ENCODE peak calls at places on chromosomes 2 and 18, in seven cellular contexts. W is cardiac muscle cell, K is suprapubic skin, Y is H9, R is lower lobe of right lung, T is stomach, D is IMR-90. G is an unnamed sample. For H3K27me3, the result is how much of the 10 kb centered on the place peaks cover.

GRCh38 chr18:57202881-57203280 is 56.0 kb downstream of the BOD1L2 start:
- DNase-seq in Y (no peak), D (no peak), W (no peak), T (no peak), R (no peak), K (no peak), G (no peak)

GRCh38 chr2:217960351-217960750 is 42.4 kb downstream of the TNS1 start:
- DNase-seq in T (no peak), Y (no peak), D (no peak), K (peak), W (no peak), R (peak), G (no peak)

GRCh38 chr18:28114472-28114871 is 62.5 kb downstream of the CDH2 start:
- DNase-seq in W (no peak), T (no peak), R (no peak), K (no peak), D (peak), Y (no peak), G (peak)

GRCh38 chr18:23884712-23885375 is 129.7 kb upstream of the TTC39C start:
- DNase-seq in K (no peak), Y (peak), W (no peak), D (no peak), R (peak), T (peak), G (no peak)

GRCh38 chr2:167289651-167290410 is 401.6 kb downstream of the XIRP2 start:
- DNase-seq in T (no peak), Y (no peak), R (no peak), W (no peak), D (peak), K (no peak), G (peak)

GRCh38 chr2:23273786-23274185 is 111.2 kb upstream of the KLHL29 start:
- DNase-seq in R (no peak), W (no peak), T (no peak), D (no peak), K (no peak), Y (no peak), G (peak)

GRCh38 chr18:77329651-77330050 is 80.0 kb downstream of the GALR1 start:
- DNase-seq in Y (no peak), D (no peak), W (no peak), R (no peak), T (no peak), K (no peak), G (no peak)

GRCh38 chr18:75809392-75809791 is 381.9 kb upstream of the SMIM21 start:
- DNase-seq in Y (no peak), D (no peak), R (no peak), W (no peak), K (no peak), T (no peak), G (no peak)

GRCh38 chr2:212871597-212871996 is 279.8 kb downstream of the IKZF2 start:
- DNase-seq in R (no peak), Y (no peak), K (no peak), D (no peak), T (no peak), W (no peak), G (no peak)

GRCh38 chr2:160516547-160517365 is 23.1 kb upstream of the RBMS1 start:
- DNase-seq in T (no peak), K (no peak), W (no peak), Y (no peak), R (no peak), D (peak), G (peak)

GRCh38 chr2:146853741-146854444 is 990.9 kb upstream of the ACVR2A start:
- DNase-seq in D (peak), W (no peak), R (no peak), K (no peak), T (no peak), Y (no peak), G (peak)

GRCh38 chr18:26556573-26556972 is 8.2 kb upstream of the KCTD1 start:
- DNase-seq in W (no peak), Y (no peak), K (no peak), D (no peak), T (no peak), R (no peak), G (no peak)

GRCh38 chr2:40394597-40394996 is 57.3 kb downstream of the SLC8A1 start:
- DNase-seq in D (no peak), R (no peak), W (no peak), K (no peak), T (no peak), Y (no peak), G (no peak)

GRCh38 chr18:48488388-48488850 is 50.4 kb upstream of the CTIF start:
- DNase-seq in D (peak), R (peak), W (peak), T (peak), K (no peak), Y (no peak), G (peak)

GRCh38 chr2:141493936-141494335 is 636.9 kb downstream of the LRP1B start:
- DNase-seq in K (no peak), T (no peak), W (no peak), D (no peak), Y (no peak), R (no peak), G (no peak)

GRCh38 chr2:100820346-100821254 is 661 bp downstream of the NPAS2 start:
- DNase-seq in T (peak), K (peak), Y (no peak), D (no peak), R (no peak), W (no peak), G (peak)

GRCh38 chr2:237649541-237650454 is 22.4 kb downstream of the LRRFIP1 start:
- DNase-seq in T (no peak), D (no peak), Y (peak), W (no peak), R (no peak), K (no peak), G (no peak)

GRCh38 chr2:14219306-14219705 is 413.2 kb upstream of the LRATD1 start:
- DNase-seq in W (no peak), R (no peak), D (no peak), K (no peak), Y (no peak), T (no peak), G (peak)

GRCh38 chr2:224802407-224802806 is 86.2 kb upstream of the CCDC195 start:
- DNase-seq in Y (peak), D (peak), R (no peak), W (no peak), K (no peak), T (no peak), G (peak)

GRCh38 chr2:66567742-66568141 is 132.8 kb downstream of the MEIS1 start:
- DNase-seq in T (no peak), Y (no peak), R (no peak), D (no peak), K (no peak), W (no peak), G (no peak)

GRCh38 chr2:226837787-226838603 is 2.1 kb downstream of the RHBDD1 start:
- DNase-seq in D (no peak), T (no peak), R (no peak), K (no peak), W (no peak), Y (no peak), G (no peak)

GRCh38 chr2:28589746-28590463 is 94.0 kb downstream of the PLB1 start:
- DNase-seq in D (no peak), Y (no peak), W (no peak), K (no peak), R (no peak), T (no peak), G (no peak)

GRCh38 chr2:6780765-6781274 is 84.9 kb downstream of the CMPK2 start:
- DNase-seq in R (peak), K (no peak), T (peak), D (peak), Y (no peak), W (no peak), G (no peak)

GRCh38 chr2:205188516-205189138 is 493.7 kb upstream of the NRP2 start:
- DNase-seq in D (peak), Y (peak), W (no peak), K (peak), T (no peak), R (no peak), G (peak)

GRCh38 chr2:129237966-129238725 is 741.3 kb upstream of the RAB6C start:
- DNase-seq in R (no peak), D (no peak), Y (no peak), K (no peak), W (no peak), T (no peak), G (peak)

GRCh38 chr2:119826370-119826961 is 66.7 kb downstream of the PTPN4 start:
- DNase-seq in R (no peak), T (no peak), K (no peak), Y (no peak), W (peak), D (peak), G (peak)

GRCh38 chr2:121418494-121419058 is 112.1 kb upstream of the RNU4ATAC start:
- DNase-seq in T (no peak), Y (no peak), W (no peak), D (no peak), K (no peak), R (no peak), G (no peak)

GRCh38 chr2:235968616-235969324 is 199.4 kb downstream of the GBX2 start:
- DNase-seq in Y (peak), D (no peak), W (no peak), R (no peak), T (no peak), K (no peak), G (no peak)

GRCh38 chr2:121017411-121017810 is 267.6 kb downstream of the TFCP2L1 start:
- DNase-seq in T (no peak), W (no peak), D (no peak), R (no peak), Y (no peak), K (no peak), G (no peak)

GRCh38 chr2:24253303-24253919 is 78.6 kb downstream of the FAM228A start:
- DNase-seq in D (peak), W (no peak), R (no peak), T (no peak), K (no peak), Y (no peak), G (peak)

GRCh38 chr2:233857511-233858118 is 3.3 kb upstream of the HJURP start:
- DNase-seq in W (peak), R (peak), K (no peak), T (peak), Y (peak), D (no peak), G (peak)

GRCh38 chr2:8584174-8585066 is 97.4 kb upstream of the ID2 start:
- DNase-seq in D (no peak), T (peak), W (no peak), R (peak), K (peak), Y (no peak), G (no peak)

GRCh38 chr2:156321243-156321904 is 11.1 kb downstream of the NR4A2 start:
- DNase-seq in R (peak), W (peak), D (no peak), K (no peak), T (peak), Y (no peak), G (no peak)

GRCh38 chr18:53887447-53887846 is 337.0 kb downstream of the MBD2 start:
- DNase-seq in Y (no peak), T (no peak), R (no peak), D (no peak), K (no peak), W (no peak), G (no peak)
- H3K27me3 ChIP-seq in Y (under half), T (under half), R (under half), D (under half), K (under half), W (under half), G (under half)

GRCh38 chr18:79953921-79954651 is 2.6 kb upstream of the SLC66A2 start:
- DNase-seq in D (no peak), W (no peak), R (peak), T (no peak), K (no peak), Y (no peak), G (peak)

GRCh38 chr18:79954791-79955190 is 3.3 kb upstream of the SLC66A2 start:
- DNase-seq in W (peak), T (no peak), R (peak), D (no peak), K (no peak), Y (no peak), G (peak)

GRCh38 chr18:79956276-79956675 is 4.8 kb upstream of the SLC66A2 start:
- DNase-seq in Y (no peak), D (no peak), R (peak), K (no peak), W (no peak), T (no peak), G (no peak)

GRCh38 chr18:79952996-79953559 is 1.6 kb upstream of the SLC66A2 start:
- DNase-seq in T (peak), R (peak), Y (peak), K (peak), W (peak), D (no peak), G (no peak)

DNA sequence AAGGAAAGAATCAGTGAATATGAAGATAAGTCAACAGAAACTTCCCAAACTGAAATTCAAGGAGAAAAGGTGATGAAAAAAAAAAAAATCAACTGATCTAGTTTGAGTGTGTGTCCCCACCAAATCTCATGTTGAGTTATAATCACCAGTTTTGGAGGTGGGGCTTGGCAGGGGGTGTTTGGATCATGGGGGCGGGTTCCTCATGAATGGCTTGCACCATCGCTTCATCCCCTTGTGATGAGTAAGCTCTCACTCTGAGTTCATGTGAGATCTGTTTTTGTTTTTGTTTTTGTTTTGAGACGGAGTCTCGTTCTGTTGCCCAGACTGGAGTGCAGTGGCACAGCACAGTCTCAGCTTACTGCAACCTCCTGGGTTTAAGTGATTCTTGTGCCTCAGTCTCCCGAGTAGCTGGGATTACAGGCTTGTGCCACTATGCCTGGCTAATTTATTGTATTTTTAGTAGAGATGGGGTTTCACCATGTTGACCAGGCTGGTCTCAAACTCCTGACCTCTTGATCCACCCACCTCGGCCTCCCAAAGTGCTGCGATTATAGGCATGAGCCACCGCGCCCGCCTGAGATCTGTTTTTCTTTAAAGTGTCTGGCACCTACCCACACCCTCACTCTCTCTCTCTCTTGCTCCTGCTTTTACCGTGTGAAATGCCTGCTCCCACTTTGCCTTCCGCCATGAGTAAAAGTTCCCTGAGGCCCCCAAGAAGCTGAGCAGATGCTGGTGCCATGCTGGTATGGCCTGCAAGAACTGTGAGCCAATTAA is 4.0 kb upstream of the SLC66A2 start:
- DNase-seq in R (peak), Y (no peak), W (no peak), T (no peak), D (no peak), K (no peak), G (no peak)
- H3K27me3 ChIP-seq in R (under half), Y (under half), W (under half), T (under half), D (under half), K (under half), G (under half)

GRCh38 chr2:95021847-95022246 is 3.7 kb upstream of the MAL start:
- DNase-seq in K (no peak), D (no peak), Y (no peak), W (no peak), R (no peak), T (no peak), G (no peak)
- H3K27me3 ChIP-seq in K (half or more), D (half or more), Y (under half), W (under half), R (under half), T (under half), G (under half)

DNA sequence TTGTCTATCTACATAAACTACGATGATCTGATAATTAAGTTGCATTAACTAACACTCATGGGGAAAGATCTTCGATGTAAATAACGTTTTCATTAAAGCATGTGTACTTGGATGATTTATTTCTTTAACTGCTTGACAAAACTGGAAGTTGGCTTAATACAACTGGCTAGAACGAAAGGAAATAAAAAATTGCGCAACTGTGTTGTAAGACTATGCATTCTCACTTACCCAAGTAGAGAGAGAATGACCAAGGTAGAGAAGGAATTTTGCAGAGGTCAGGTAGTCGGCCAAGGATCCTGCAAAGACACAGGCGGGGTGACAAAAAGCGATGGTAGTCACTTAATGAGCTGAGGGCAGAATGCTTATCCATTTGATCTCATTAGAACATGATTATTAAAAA is 1.0 kb downstream of the SLC40A1 start:
- DNase-seq in T (no peak), W (no peak), D (peak), R (no peak), Y (no peak), K (no peak), G (peak)
- H3K27me3 ChIP-seq in T (under half), W (half or more), D (under half), R (under half), Y (half or more), K (under half), G (under half)

GRCh38 chr2:55923978-55924325 is 370 bp upstream of the EFEMP1 start:
- DNase-seq in T (no peak), D (no peak), W (no peak), K (no peak), Y (no peak), R (no peak), G (no peak)

GRCh38 chr2:55923091-55923977 is at the start of gene EFEMP1:
- DNase-seq in D (peak), T (peak), Y (peak), K (peak), R (peak), W (peak), G (peak)

GRCh38 chr2:55929476-55929875 is 5.9 kb upstream of the EFEMP1 start:
- DNase-seq in T (no peak), R (no peak), W (no peak), Y (no peak), K (no peak), D (no peak), G (no peak)

GRCh38 chr2:55926246-55926645 is 2.7 kb upstream of the EFEMP1 start:
- DNase-seq in T (no peak), Y (peak), D (no peak), W (no peak), K (no peak), R (no peak), G (no peak)

GRCh38 chr2:55926974-55927373 is 3.4 kb upstream of the EFEMP1 start:
- DNase-seq in K (no peak), W (no peak), D (no peak), Y (no peak), T (no peak), R (no peak), G (no peak)
- H3K27me3 ChIP-seq in K (under half), W (half or more), D (under half), Y (under half), T (under half), R (under half), G (under half)

G was measured in bronchial epithelial cell.